ENCODE peak calls at places on chromosomes 12 and 14, in seven cellular contexts. N, U, H, J, G, K and D are unnamed samples. For H3K27me3 and H3K9me3, the result is how much of the 10 kb centered on the place peaks cover.

GRCh38 chr14:87494010-87494409 is 499.0 kb downstream of the GALC start:
- DNase-seq in N (no peak), U (no peak), H (no peak), J (no peak), G (no peak), K (no peak), D (no peak)

GRCh38 chr12:124713436-124714082 is 146.1 kb upstream of the NCOR2 start:
- DNase-seq in N (peak), U (peak), H (no peak), J (no peak), G (peak), K (no peak), D (peak)

GRCh38 chr14:32509632-32510187 is 180.6 kb downstream of the AKAP6 start:
- DNase-seq in N (peak), U (peak), H (no peak), J (peak), G (peak), K (no peak), D (peak)

GRCh38 chr12:64522807-64523206 is 70.9 kb downstream of the TBK1 start:
- DNase-seq in N (peak), U (peak), H (no peak), J (no peak), G (peak), K (no peak), D (peak)

GRCh38 chr12:46430340-46430948 is 57.9 kb upstream of the SLC38A2 start:
- DNase-seq in N (peak), U (peak), H (peak), J (peak), G (peak), K (no peak), D (peak)

GRCh38 chr14:57078054-57078453 is 190.7 kb downstream of the EXOC5 start:
- DNase-seq in N (no peak), U (no peak), H (no peak), J (no peak), G (no peak), K (no peak), D (no peak)

GRCh38 chr12:76250256-76250655 is 98.0 kb downstream of the BBS10 start:
- DNase-seq in N (peak), U (no peak), H (no peak), J (no peak), G (peak), K (no peak), D (no peak)

GRCh38 chr14:64187331-64187730 is 106.8 kb downstream of the ESR2 start:
- DNase-seq in N (no peak), U (no peak), H (no peak), J (no peak), G (peak), K (no peak), D (peak)

GRCh38 chr12:71935594-71935993 is 3.1 kb upstream of the TPH2 start:
- DNase-seq in N (no peak), U (no peak), H (no peak), J (peak), G (peak), K (no peak), D (no peak)

GRCh38 chr12:8636581-8636980 is 23.9 kb upstream of the AICDA start:
- DNase-seq in N (no peak), U (no peak), H (no peak), J (no peak), G (no peak), K (no peak), D (no peak)

GRCh38 chr12:48995061-48995879 is 3.9 kb downstream of the DDN start:
- DNase-seq in N (peak), U (peak), H (peak), J (peak), G (peak), K (peak), D (peak)

GRCh38 chr12:77686760-77687159 is 143.9 kb upstream of the NAV3 start:
- DNase-seq in N (peak), U (no peak), H (no peak), J (no peak), G (peak), K (no peak), D (peak)

DNA sequence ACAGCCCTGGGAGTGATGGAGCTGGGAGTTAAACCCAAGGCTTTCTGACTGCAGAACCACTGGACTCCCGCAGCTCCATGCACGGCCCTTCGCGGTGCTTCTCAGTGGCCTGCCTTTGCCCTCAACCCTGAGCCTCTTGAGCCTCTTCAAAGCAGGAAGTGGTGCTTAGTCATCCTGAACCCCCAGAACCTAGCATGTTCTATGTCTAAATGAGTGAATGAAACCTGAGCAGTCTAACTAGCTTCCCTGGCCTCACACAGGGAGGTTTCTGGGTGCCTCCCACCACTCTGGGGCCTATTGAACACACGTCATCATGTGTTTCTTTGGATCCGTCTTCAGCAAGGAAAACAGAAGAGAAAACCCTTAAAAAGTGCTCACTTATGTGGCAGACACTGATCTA is 117.9 kb upstream of the SFSWAP start:
- DNase-seq in N (no peak), U (no peak), H (no peak), J (no peak), G (no peak), K (no peak), D (no peak)
- H3K27me3 ChIP-seq in N (under half), U (under half), H (under half), J (under half), G (under half), K (under half), D (under half)

GRCh38 chr14:103847439-103847953 is at the start of gene PPP1R13B:
- DNase-seq in N (peak), U (peak), H (peak), J (peak), G (peak), K (peak), D (peak)

GRCh38 chr14:103847954-103848719 is 762 bp upstream of the PPP1R13B start:
- DNase-seq in N (no peak), U (no peak), H (no peak), J (no peak), G (peak), K (no peak), D (peak)

GRCh38 chr14:103846008-103846568 is 1.3 kb downstream of the PPP1R13B start:
- DNase-seq in N (no peak), U (no peak), H (no peak), J (no peak), G (no peak), K (no peak), D (no peak)

GRCh38 chr14:103845327-103845726 is 2.0 kb downstream of the PPP1R13B start:
- DNase-seq in N (no peak), U (no peak), H (no peak), J (no peak), G (no peak), K (no peak), D (no peak)

DNA sequence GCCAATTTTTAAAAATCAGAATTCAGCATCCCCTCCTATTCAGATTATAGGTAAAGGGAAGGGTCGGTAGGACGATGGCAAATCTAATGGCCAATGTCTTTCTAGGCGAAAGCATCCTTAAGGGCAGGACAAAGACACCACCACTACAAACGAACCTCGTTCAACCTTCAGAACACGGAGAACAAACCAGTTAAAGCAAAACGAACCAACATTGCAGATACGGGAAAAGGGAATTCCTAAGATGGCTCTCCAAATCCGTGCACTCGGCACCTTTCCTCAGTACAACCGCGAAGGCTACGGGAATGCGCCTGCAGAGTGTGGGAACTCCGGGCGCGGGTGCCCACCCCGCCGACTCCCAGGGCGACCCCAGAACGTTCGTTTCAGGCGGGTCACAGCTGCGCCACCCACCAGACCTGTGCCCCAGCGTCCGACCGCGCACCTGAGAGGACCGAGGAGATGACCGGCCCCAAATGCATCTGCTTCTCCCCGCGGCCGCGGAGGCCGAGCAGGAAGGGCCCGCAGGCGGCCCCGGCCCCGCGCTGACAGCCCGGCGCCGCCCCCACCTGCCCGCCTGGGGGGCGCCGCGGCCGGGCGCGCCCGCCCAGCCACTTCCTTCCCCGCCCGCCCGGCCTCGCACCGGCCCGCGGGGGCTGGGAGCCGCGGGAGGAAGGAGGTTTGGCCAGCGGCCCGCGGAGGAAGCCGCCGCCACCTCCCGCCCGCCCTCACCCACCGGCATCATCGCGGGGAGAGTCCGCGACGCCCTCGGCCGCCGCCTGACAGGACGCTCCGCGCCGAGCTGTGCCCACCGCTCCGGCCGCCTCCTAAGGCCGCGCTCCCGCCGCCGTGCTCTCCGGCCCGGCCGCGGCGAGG is 571 bp downstream of the PPP1R13B start:
- DNase-seq in N (peak), U (no peak), H (no peak), J (peak), G (peak), K (no peak), D (peak)
- H3K9ac ChIP-seq in N (peak), U (peak), H (peak), J (peak), G (peak), K (peak), D (peak)

GRCh38 chr12:38142974-38143373 is 173.6 kb upstream of the ALG10B start:
- DNase-seq in N (no peak), U (no peak), H (no peak), J (no peak), G (no peak), K (no peak), D (no peak)
- H3K9me3 ChIP-seq in N (under half), U (under half), H (under half), J (under half), G (under half), K (under half), D (under half)

GRCh38 chr12:53950789-53951576 is 3.7 kb upstream of the HOXC12 start:
- DNase-seq in N (no peak), U (no peak), H (no peak), J (no peak), G (no peak), K (no peak), D (no peak)

GRCh38 chr12:53951577-53952334 is 2.9 kb upstream of the HOXC12 start:
- DNase-seq in N (no peak), U (no peak), H (no peak), J (no peak), G (no peak), K (no peak), D (no peak)

GRCh38 chr12:53948650-53949593 is 5.8 kb upstream of the HOXC12 start:
- DNase-seq in N (no peak), U (no peak), H (no peak), J (no peak), G (no peak), K (no peak), D (no peak)

GRCh38 chr12:53950441-53950781 is 4.3 kb upstream of the HOXC12 start:
- DNase-seq in N (no peak), U (no peak), H (no peak), J (no peak), G (no peak), K (no peak), D (no peak)

DNA sequence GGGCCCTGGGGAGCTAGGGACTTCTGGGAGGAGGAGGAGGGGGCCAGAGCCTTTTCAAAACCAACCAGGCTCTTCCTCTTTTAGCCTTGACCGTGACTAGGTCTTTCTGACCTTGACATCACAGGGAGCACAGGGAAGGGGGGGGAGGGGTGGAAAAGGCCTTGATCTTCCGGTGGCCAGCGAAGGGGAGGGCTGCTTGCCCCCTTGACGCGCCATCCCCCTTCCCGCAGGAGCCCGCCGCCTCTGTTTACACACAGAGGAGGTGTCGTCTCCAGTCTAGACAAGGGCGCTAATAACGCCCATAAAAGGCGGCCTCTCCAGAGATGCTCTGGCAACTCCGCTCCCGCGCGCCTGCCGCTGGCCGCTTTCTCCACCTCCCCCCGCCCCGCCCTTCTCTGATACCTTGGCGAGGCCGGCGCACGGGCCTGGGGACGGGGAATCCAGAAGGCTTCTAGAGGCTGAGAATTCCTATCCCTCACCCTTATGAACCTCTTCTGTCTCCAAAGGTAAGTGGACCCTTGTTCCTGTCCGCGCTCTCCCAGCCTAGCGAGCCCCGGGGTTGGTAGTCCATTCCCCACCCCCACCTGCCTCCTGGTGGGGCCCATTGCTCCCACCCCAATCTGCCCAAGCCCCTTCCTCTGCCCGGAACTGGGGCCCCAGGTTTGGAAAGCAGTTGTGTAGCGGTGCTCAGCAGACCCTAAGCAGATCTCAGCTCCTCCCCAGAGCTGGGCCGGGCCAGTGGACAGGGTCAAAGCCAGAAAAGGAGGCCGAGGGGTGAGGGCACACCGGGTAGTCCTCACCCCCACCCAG is 4.9 kb upstream of the HOXC12 start:
- DNase-seq in N (no peak), U (no peak), H (no peak), J (no peak), G (no peak), K (no peak), D (no peak)
- H3K27me3 ChIP-seq in N (half or more), U (half or more), H (under half), J (under half), G (half or more), K (half or more), D (half or more)

DNA sequence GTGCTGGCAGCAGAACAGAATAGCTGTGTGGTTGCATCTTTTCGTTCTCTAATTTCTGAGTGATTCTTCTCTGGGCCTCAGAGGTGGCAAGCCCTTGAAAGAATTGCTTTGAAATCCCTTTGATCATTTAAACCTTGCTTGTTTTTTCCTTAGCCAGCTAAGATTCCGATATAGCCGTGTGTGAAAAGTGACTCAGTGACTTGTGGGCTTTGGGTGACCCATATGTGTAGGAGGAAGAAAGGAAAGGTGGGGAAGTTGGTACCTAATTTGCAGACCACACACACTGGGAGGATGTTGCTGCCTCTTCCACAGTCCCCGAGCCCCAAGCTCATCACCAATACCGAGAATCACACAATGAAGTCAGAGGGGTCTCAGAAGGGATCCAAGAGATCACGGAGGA is 18.8 kb downstream of the SLC24A4 start:
- DNase-seq in N (no peak), U (no peak), H (no peak), J (no peak), G (no peak), K (no peak), D (no peak)
- H3K9ac ChIP-seq in N (no peak), U (no peak), H (no peak), J (no peak), G (no peak), K (no peak), D (no peak)

DNA sequence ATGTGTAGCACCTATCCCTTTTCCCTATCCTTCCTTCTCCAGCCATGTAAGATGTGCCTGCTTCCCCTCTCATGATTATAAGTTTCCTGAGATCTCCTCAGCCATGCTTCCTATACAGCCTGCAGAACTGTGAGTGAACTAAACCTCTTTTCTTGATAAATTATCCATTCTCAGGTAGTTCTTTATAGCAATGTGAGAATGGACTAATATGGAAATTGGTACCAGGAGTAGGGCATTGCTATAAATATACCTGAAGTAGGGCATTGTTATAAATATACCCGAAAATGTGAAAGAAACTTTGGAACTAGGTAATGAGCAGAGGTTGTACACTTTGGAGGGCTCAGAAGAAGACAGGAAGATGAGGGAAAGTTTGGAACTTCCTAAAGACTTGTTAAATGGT is 48.9 kb downstream of the SDR9C7 start:
- DNase-seq in N (no peak), U (no peak), H (no peak), J (no peak), G (no peak), K (no peak), D (no peak)
- H3K9me3 ChIP-seq in N (under half), U (under half), H (under half), J (under half), G (under half), K (under half), D (under half)

GRCh38 chr14:75391953-75392352 is 35.9 kb upstream of the JDP2 start:
- DNase-seq in N (no peak), U (no peak), H (no peak), J (no peak), G (no peak), K (no peak), D (no peak)

GRCh38 chr14:75390183-75390582 is 37.6 kb upstream of the JDP2 start:
- DNase-seq in N (no peak), U (no peak), H (no peak), J (no peak), G (no peak), K (no peak), D (no peak)

GRCh38 chr14:75393794-75394193 is 34.0 kb upstream of the JDP2 start:
- DNase-seq in N (no peak), U (no peak), H (no peak), J (no peak), G (no peak), K (no peak), D (no peak)

GRCh38 chr14:75392686-75393641 is 34.9 kb upstream of the JDP2 start:
- DNase-seq in N (no peak), U (no peak), H (no peak), J (no peak), G (no peak), K (no peak), D (no peak)

DNA sequence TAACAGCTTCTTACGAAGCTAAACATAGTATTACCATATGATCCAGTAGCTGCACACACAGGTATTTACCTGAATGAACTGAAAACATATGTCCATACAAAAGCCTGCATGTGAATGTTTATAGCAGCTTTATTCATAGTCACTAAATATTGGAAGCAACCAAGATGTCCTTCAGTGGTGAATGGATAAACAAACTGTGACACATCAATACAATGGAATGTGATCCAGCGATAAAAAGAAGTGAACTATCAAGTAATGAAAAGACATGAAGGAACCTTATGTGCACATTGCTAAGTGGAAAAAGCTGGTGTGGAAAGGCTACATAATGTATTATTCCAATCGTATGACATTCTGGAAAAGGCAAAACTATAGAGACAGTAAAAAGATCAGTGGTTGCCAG is 38.1 kb upstream of the JDP2 start:
- DNase-seq in N (peak), U (peak), H (no peak), J (no peak), G (peak), K (no peak), D (no peak)
- H3K27me3 ChIP-seq in N (under half), U (under half), H (under half), J (under half), G (under half), K (under half), D (under half)

GRCh38 chr12:67271976-67272375 is 2.8 kb downstream of the CAND1 start:
- DNase-seq in N (peak), U (peak), H (no peak), J (no peak), G (peak), K (no peak), D (peak)
- H3K9ac ChIP-seq in N (no peak), U (no peak), H (no peak), J (no peak), G (peak), K (no peak), D (peak)